ENCODE peak calls at places on chromosomes 2 and 18, in eight cellular contexts. B, U, Y, Z, W, S, P and R are unnamed samples.

GRCh38 chr18:183769-184168 is 25.4 kb downstream of the USP14 start:
- DNase-seq in B (no peak), U (no peak), Y (no peak), Z (no peak), W (no peak), S (no peak), P (no peak), R (no peak)

GRCh38 chr2:9498210-9498609 is 23.9 kb downstream of the IAH1 start:
- DNase-seq in B (no peak), U (no peak), Y (no peak), Z (no peak), W (no peak), S (no peak), P (no peak), R (peak)

GRCh38 chr18:48902023-48902855 is 48.5 kb downstream of the SMAD7 start:
- DNase-seq in B (peak), U (no peak), Y (peak), Z (peak), W (peak), S (peak), P (peak), R (peak)

GRCh38 chr2:235492850-235493344 is 946 bp upstream of the AGAP1 start:
- DNase-seq in B (no peak), U (no peak), Y (no peak), Z (peak), W (no peak), S (no peak), P (peak), R (no peak)

GRCh38 chr2:2577366-2577765 is 246.3 kb upstream of the MYT1L start:
- DNase-seq in B (peak), U (no peak), Y (no peak), Z (no peak), W (no peak), S (no peak), P (no peak), R (peak)

GRCh38 chr2:85799215-85799956 is 45.6 kb downstream of the ATOH8 start:
- DNase-seq in B (no peak), U (no peak), Y (no peak), Z (no peak), W (peak), S (no peak), P (no peak), R (no peak)

GRCh38 chr2:31429759-31430438 is 15.4 kb upstream of the XDH start:
- DNase-seq in B (no peak), U (no peak), Y (no peak), Z (no peak), W (no peak), S (no peak), P (no peak), R (peak)

GRCh38 chr2:172480301-172481218 is 53.2 kb downstream of the ITGA6 start:
- DNase-seq in B (no peak), U (no peak), Y (no peak), Z (peak), W (no peak), S (no peak), P (no peak), R (no peak)

GRCh38 chr2:172208881-172209325 is 106.2 kb upstream of the DLX2 start:
- DNase-seq in B (no peak), U (no peak), Y (no peak), Z (no peak), W (no peak), S (no peak), P (no peak), R (no peak)

GRCh38 chr2:88600038-88600465 is 27.2 kb downstream of the EIF2AK3 start:
- DNase-seq in B (no peak), U (peak), Y (peak), Z (no peak), W (peak), S (peak), P (peak), R (no peak)

GRCh38 chr2:27977623-27978312 is 87.2 kb downstream of the BABAM2 start:
- DNase-seq in B (no peak), U (no peak), Y (peak), Z (no peak), W (peak), S (peak), P (no peak), R (no peak)

GRCh38 chr2:109475531-109476210 is 138.1 kb downstream of the SEPTIN10 start:
- DNase-seq in B (no peak), U (no peak), Y (no peak), Z (no peak), W (no peak), S (no peak), P (no peak), R (no peak)

GRCh38 chr2:177322801-177323261 is 58.3 kb upstream of the NFE2L2 start:
- DNase-seq in B (no peak), U (no peak), Y (no peak), Z (no peak), W (no peak), S (no peak), P (no peak), R (no peak)

GRCh38 chr2:173631123-173631450 is 276.4 kb downstream of the CDCA7 start:
- DNase-seq in B (no peak), U (no peak), Y (no peak), Z (peak), W (no peak), S (no peak), P (no peak), R (peak)

GRCh38 chr2:151826737-151827157 is 1.5 kb downstream of the ARL5A start:
- DNase-seq in B (no peak), U (no peak), Y (no peak), Z (no peak), W (no peak), S (no peak), P (no peak), R (no peak)

GRCh38 chr2:224999784-225000183 is 42.5 kb downstream of the DOCK10 start:
- DNase-seq in B (no peak), U (no peak), Y (no peak), Z (no peak), W (no peak), S (no peak), P (no peak), R (no peak)

GRCh38 chr2:6832995-6833604 is 32.6 kb downstream of the CMPK2 start:
- DNase-seq in B (no peak), U (no peak), Y (no peak), Z (no peak), W (no peak), S (no peak), P (no peak), R (no peak)

GRCh38 chr2:220847587-220847986 is 724.5 kb downstream of the EPHA4 start:
- DNase-seq in B (peak), U (no peak), Y (peak), Z (no peak), W (no peak), S (peak), P (no peak), R (no peak)

GRCh38 chr18:45255142-45255890 is 360.0 kb upstream of the SLC14A2 start:
- DNase-seq in B (no peak), U (no peak), Y (no peak), Z (no peak), W (peak), S (peak), P (no peak), R (no peak)

GRCh38 chr2:201313362-201313761 is 43.8 kb downstream of the FLACC1 start:
- DNase-seq in B (no peak), U (no peak), Y (no peak), Z (no peak), W (no peak), S (no peak), P (no peak), R (no peak)

GRCh38 chr18:65227970-65228369 is 522.8 kb upstream of the CDH7 start:
- DNase-seq in B (no peak), U (no peak), Y (no peak), Z (no peak), W (no peak), S (no peak), P (peak), R (no peak)

GRCh38 chr2:227813229-227813561 is 447 bp upstream of the CCL20 start:
- DNase-seq in B (no peak), U (no peak), Y (no peak), Z (no peak), W (no peak), S (no peak), P (no peak), R (no peak)

GRCh38 chr2:173770936-173771678 is 194.1 kb downstream of the SP3 start:
- DNase-seq in B (no peak), U (no peak), Y (no peak), Z (no peak), W (no peak), S (no peak), P (no peak), R (no peak)

GRCh38 chr18:45386256-45386655 is 229.0 kb upstream of the SLC14A2 start:
- DNase-seq in B (peak), U (no peak), Y (peak), Z (peak), W (peak), S (no peak), P (peak), R (no peak)

GRCh38 chr2:80329491-80329890 is 24.9 kb upstream of the LRRTM1 start:
- DNase-seq in B (no peak), U (no peak), Y (no peak), Z (no peak), W (no peak), S (no peak), P (no peak), R (no peak)

GRCh38 chr2:195009202-195009601 is 647.8 kb upstream of the SLC39A10 start:
- DNase-seq in B (no peak), U (no peak), Y (peak), Z (no peak), W (no peak), S (no peak), P (no peak), R (no peak)

GRCh38 chr2:164677733-164678132 is 56.5 kb upstream of the GRB14 start:
- DNase-seq in B (no peak), U (no peak), Y (no peak), Z (no peak), W (no peak), S (no peak), P (no peak), R (no peak)

GRCh38 chr2:66550826-66551225 is 115.9 kb downstream of the MEIS1 start:
- DNase-seq in B (no peak), U (no peak), Y (no peak), Z (no peak), W (no peak), S (no peak), P (no peak), R (no peak)

GRCh38 chr2:151576080-151576479 is 158.2 kb downstream of the NEB start:
- DNase-seq in B (no peak), U (no peak), Y (no peak), Z (no peak), W (no peak), S (no peak), P (no peak), R (no peak)